ENCODE peak calls at places on chromosomes 2 and 18, in four cellular contexts. One of them, this sample, is unnamed.

GRCh38 chr2:211203986-211204385 is 647.6 kb downstream of the CPS1 start:
- DNase-seq in HL-60: no peak
- DNase-seq in uterus: no peak
- DNase-seq in bronchial epithelial cell: no peak
- DNase-seq in this sample: no peak

GRCh38 chr2:2851316-2851715 is 520.2 kb upstream of the MYT1L start:
- DNase-seq in HL-60: no peak
- DNase-seq in bronchial epithelial cell: no peak
- DNase-seq in uterus: no peak
- DNase-seq in this sample: no peak

GRCh38 chr2:10366601-10367270 is 64.0 kb downstream of the HPCAL1 start:
- DNase-seq in bronchial epithelial cell: no peak
- DNase-seq in HL-60: no peak
- DNase-seq in uterus: no peak
- DNase-seq in this sample: no peak

GRCh38 chr2:240564571-240565266 is 3.6 kb upstream of the RNPEPL1 start:
- DNase-seq in bronchial epithelial cell: peak; percentile 80
- DNase-seq in HL-60: peak; percentile 35
- DNase-seq in uterus: no peak
- DNase-seq in this sample: peak; percentile 59

GRCh38 chr2:7031424-7032245 is 114.4 kb downstream of the RNF144A start:
- DNase-seq in bronchial epithelial cell: peak; percentile 58
- DNase-seq in uterus: peak; percentile 56
- DNase-seq in HL-60: peak; percentile 47
- DNase-seq in this sample: no peak

GRCh38 chr18:3448845-3449701 is 899 bp upstream of the TGIF1 start:
- DNase-seq in uterus: peak; percentile 76
- DNase-seq in HL-60: peak; percentile 100
- DNase-seq in bronchial epithelial cell: peak; percentile 94
- DNase-seq in this sample: no peak

GRCh38 chr2:124050833-124051497 is 25.9 kb downstream of the CNTNAP5 start:
- DNase-seq in HL-60: no peak
- DNase-seq in uterus: no peak
- DNase-seq in bronchial epithelial cell: no peak
- DNase-seq in this sample: no peak

GRCh38 chr2:60746318-60746717 is 9.8 kb upstream of the PAPOLG start:
- DNase-seq in uterus: no peak
- DNase-seq in HL-60: no peak
- DNase-seq in bronchial epithelial cell: no peak
- DNase-seq in this sample: no peak

GRCh38 chr2:127526940-127527804 is 883 bp upstream of the IWS1 start:
- DNase-seq in uterus: no peak
- DNase-seq in bronchial epithelial cell: peak; percentile 88
- DNase-seq in HL-60: no peak
- DNase-seq in this sample: no peak

DNA sequence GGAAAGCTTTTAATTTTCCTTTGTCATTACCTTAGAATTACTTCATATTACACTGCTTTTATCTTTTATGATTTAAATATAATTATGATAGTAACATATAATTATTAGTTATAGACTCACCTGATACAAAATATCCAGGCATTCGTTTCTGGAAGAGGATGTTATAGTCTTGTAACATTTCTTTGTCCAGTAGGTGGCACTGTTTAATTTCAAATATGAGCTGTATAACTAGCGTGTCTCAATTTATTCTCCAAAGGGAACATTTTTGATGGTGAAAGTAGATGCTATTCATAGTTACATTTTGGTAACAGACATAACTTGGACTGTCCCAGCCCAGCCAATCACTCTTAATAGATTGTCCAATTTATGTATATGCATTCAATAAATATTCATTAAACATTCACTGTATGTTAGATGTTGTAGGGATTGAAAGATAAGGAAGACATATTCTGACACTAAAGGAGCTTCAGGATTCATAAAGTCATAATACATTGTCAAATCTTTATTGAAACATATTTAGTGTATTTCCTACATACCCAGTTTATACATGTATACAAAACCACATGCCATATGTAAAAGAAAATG is 19.2 kb downstream of the DAW1 start:
- DNase-seq in uterus: no peak
- DNase-seq in bronchial epithelial cell: peak; percentile 68
- DNase-seq in HL-60: no peak
- DNase-seq in this sample: no peak
- TF ChIP-seq CTCF in uterus: peak; percentile 33
- TF ChIP-seq CTCF in bronchial epithelial cell: peak; percentile 20
- TF ChIP-seq CTCF in HL-60: peak; percentile 37
- TF ChIP-seq CTCF in this sample: peak; percentile 92

GRCh38 chr2:120223034-120223912 is at the start of gene TMEM185B:
- DNase-seq in HL-60: peak; percentile 84
- DNase-seq in bronchial epithelial cell: peak; percentile 62
- DNase-seq in uterus: peak; percentile 95
- DNase-seq in this sample: no peak
- TF ChIP-seq CTCF in HL-60: no peak
- TF ChIP-seq CTCF in bronchial epithelial cell: peak; percentile 69
- TF ChIP-seq CTCF in uterus: peak; percentile 39
- TF ChIP-seq CTCF in this sample: peak; percentile 70

DNA sequence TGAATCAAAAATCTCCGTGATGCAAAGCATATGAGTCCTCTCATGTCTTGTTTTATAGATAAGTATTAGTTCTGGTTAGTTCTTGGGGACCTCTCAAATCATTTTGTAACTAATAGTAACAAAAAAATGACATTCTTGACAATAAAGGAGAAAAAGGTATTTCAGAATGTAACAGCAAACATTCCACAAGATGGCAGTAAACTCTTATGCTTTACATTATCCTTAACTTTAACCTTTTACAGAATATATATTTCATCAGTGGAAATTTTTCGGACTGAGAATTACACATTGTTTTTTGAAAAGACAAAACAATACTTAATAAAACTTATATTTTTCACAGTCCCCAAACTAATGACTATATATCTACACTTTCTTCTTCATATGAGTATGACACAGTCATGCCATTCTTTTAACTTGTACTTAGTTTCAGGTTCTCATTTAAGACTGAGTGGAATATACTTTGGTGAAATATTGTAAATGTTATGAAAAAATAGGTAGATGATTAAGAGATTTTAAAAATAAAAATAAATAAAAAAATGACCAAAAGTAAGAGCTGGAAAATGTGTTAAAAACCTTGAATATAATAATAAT is 142.9 kb upstream of the NXPH2 start:
- DNase-seq in uterus: no peak
- DNase-seq in HL-60: no peak
- DNase-seq in bronchial epithelial cell: peak; percentile 55
- DNase-seq in this sample: no peak
- TF ChIP-seq CTCF in uterus: no peak
- TF ChIP-seq CTCF in HL-60: no peak
- TF ChIP-seq CTCF in bronchial epithelial cell: peak; percentile 30
- TF ChIP-seq CTCF in this sample: peak; percentile 94

GRCh38 chr2:168913495-168913894 is 12.4 kb downstream of the G6PC2 start:
- DNase-seq in bronchial epithelial cell: no peak
- DNase-seq in HL-60: no peak
- DNase-seq in uterus: no peak
- DNase-seq in this sample: no peak

GRCh38 chr2:168913171-168913484 is 12.0 kb downstream of the G6PC2 start:
- DNase-seq in bronchial epithelial cell: no peak
- DNase-seq in HL-60: no peak
- DNase-seq in uterus: no peak
- DNase-seq in this sample: no peak

GRCh38 chr2:168912466-168913170 is 11.5 kb downstream of the G6PC2 start:
- DNase-seq in bronchial epithelial cell: no peak
- DNase-seq in HL-60: no peak
- DNase-seq in uterus: peak; percentile 37
- DNase-seq in this sample: no peak

GRCh38 chr2:168915433-168916328 is 14.6 kb downstream of the G6PC2 start:
- DNase-seq in bronchial epithelial cell: no peak
- DNase-seq in uterus: no peak
- DNase-seq in HL-60: no peak
- DNase-seq in this sample: no peak

DNA sequence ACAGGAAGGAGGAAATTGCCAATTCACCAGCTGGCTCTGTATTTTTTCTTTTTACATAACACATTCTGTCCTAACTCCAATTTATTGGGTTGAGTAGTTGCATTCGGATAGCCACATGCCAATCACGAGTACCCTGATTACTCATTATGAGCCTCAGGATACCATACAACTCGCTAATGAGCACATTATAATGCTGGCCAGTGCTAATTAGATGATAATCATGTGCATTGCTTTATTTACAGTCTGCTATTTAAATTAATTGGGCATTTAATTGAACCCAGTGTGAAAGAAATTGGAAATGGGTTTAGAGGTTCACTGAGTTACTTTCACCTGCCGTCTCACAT is 15.2 kb downstream of the G6PC2 start:
- DNase-seq in HL-60: no peak
- DNase-seq in uterus: no peak
- DNase-seq in bronchial epithelial cell: no peak
- DNase-seq in this sample: no peak
- TF ChIP-seq CTCF in HL-60: no peak
- TF ChIP-seq CTCF in uterus: no peak
- TF ChIP-seq CTCF in bronchial epithelial cell: no peak
- TF ChIP-seq CTCF in this sample: no peak

GRCh38 chr2:109280804-109281203 is 151.8 kb downstream of the SH3RF3 start:
- DNase-seq in HL-60: no peak
- DNase-seq in uterus: no peak
- DNase-seq in bronchial epithelial cell: no peak
- DNase-seq in this sample: no peak
- TF ChIP-seq CTCF in HL-60: no peak
- TF ChIP-seq CTCF in uterus: no peak
- TF ChIP-seq CTCF in bronchial epithelial cell: no peak
- TF ChIP-seq CTCF in this sample: peak; percentile 38

GRCh38 chr2:112121682-112122254 is 16.4 kb upstream of the FBLN7 start:
- DNase-seq in bronchial epithelial cell: peak; percentile 56
- DNase-seq in HL-60: peak; percentile 49
- DNase-seq in uterus: no peak
- DNase-seq in this sample: no peak
- TF ChIP-seq CTCF in bronchial epithelial cell: peak; percentile 40
- TF ChIP-seq CTCF in HL-60: no peak
- TF ChIP-seq CTCF in uterus: peak; percentile 39
- TF ChIP-seq CTCF in this sample: peak; percentile 93

GRCh38 chr2:80852079-80852807 is 547.7 kb upstream of the LRRTM1 start:
- DNase-seq in HL-60: no peak
- DNase-seq in uterus: no peak
- DNase-seq in bronchial epithelial cell: no peak
- DNase-seq in this sample: no peak
- TF ChIP-seq CTCF in HL-60: no peak
- TF ChIP-seq CTCF in uterus: no peak
- TF ChIP-seq CTCF in bronchial epithelial cell: no peak
- TF ChIP-seq CTCF in this sample: no peak

DNA sequence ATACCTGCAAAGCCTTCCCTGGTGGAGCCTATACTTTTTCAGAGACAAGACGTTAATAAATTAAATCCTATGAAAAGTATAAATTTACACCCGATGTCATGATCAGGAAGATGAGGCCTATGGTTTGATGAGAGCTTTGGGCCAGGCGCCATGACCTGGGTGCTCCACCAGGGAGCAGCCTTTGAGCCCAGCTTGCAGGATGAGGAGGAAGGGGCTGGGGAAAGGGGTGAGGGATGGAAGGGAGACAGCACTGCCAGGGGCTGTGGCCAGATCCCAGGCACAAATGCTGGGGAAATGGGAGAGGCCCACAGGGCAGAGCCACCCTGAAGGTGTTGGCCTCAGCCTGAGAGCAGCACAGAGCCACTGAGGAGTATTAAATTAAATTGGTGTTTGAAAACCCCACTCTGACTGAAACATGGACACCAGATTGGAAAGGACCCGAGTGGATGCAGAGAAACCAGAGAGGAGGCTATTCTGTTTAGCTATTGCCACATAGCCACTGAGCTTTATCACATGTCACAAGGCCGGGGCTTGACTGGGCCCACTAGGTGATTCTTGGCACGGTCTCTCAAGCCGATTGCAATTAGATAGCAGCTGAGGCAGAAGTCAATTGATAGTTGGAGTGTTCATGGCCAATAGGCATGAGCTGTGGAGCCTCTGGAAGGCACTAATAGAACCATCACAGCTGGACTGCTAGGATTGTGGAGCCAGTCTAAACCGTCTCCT is 9.6 kb upstream of the FAHD2A start:
- DNase-seq in uterus: no peak
- DNase-seq in HL-60: no peak
- DNase-seq in bronchial epithelial cell: no peak
- DNase-seq in this sample: no peak
- TF ChIP-seq CTCF in uterus: no peak
- TF ChIP-seq CTCF in HL-60: no peak
- TF ChIP-seq CTCF in bronchial epithelial cell: no peak
- TF ChIP-seq CTCF in this sample: peak; percentile 37

GRCh38 chr18:48844271-48844670 is 106.5 kb downstream of the SMAD7 start:
- DNase-seq in uterus: no peak
- DNase-seq in HL-60: no peak
- DNase-seq in bronchial epithelial cell: no peak
- DNase-seq in this sample: peak; percentile 68

GRCh38 chr18:48843162-48843561 is 107.6 kb downstream of the SMAD7 start:
- DNase-seq in HL-60: no peak
- DNase-seq in uterus: no peak
- DNase-seq in bronchial epithelial cell: no peak
- DNase-seq in this sample: peak; percentile 63

GRCh38 chr18:48843596-48843995 is 107.2 kb downstream of the SMAD7 start:
- DNase-seq in bronchial epithelial cell: no peak
- DNase-seq in HL-60: no peak
- DNase-seq in uterus: no peak
- DNase-seq in this sample: no peak

GRCh38 chr18:48846423-48846932 is 104.3 kb downstream of the SMAD7 start:
- DNase-seq in HL-60: no peak
- DNase-seq in bronchial epithelial cell: no peak
- DNase-seq in uterus: no peak
- DNase-seq in this sample: no peak

GRCh38 chr18:48845174-48845573 is 105.6 kb downstream of the SMAD7 start:
- DNase-seq in uterus: no peak
- DNase-seq in HL-60: no peak
- DNase-seq in bronchial epithelial cell: no peak
- DNase-seq in this sample: peak; percentile 36
- TF ChIP-seq CTCF in uterus: no peak
- TF ChIP-seq CTCF in HL-60: no peak
- TF ChIP-seq CTCF in bronchial epithelial cell: no peak
- TF ChIP-seq CTCF in this sample: no peak

GRCh38 chr2:46230677-46231425 is 66.4 kb upstream of the EPAS1 start:
- DNase-seq in bronchial epithelial cell: no peak
- DNase-seq in uterus: no peak
- DNase-seq in HL-60: no peak
- DNase-seq in this sample: no peak

GRCh38 chr2:46231721-46232120 is 65.5 kb upstream of the EPAS1 start:
- DNase-seq in HL-60: no peak
- DNase-seq in bronchial epithelial cell: no peak
- DNase-seq in uterus: no peak
- DNase-seq in this sample: no peak

GRCh38 chr2:46227674-46228289 is 69.4 kb upstream of the EPAS1 start:
- DNase-seq in bronchial epithelial cell: no peak
- DNase-seq in uterus: no peak
- DNase-seq in HL-60: no peak
- DNase-seq in this sample: no peak

GRCh38 chr2:46229134-46230063 is 67.8 kb upstream of the EPAS1 start:
- DNase-seq in HL-60: no peak
- DNase-seq in uterus: no peak
- DNase-seq in bronchial epithelial cell: no peak
- DNase-seq in this sample: no peak

GRCh38 chr2:46230115-46230571 is 67.1 kb upstream of the EPAS1 start:
- DNase-seq in uterus: no peak
- DNase-seq in HL-60: peak; percentile 36
- DNase-seq in bronchial epithelial cell: no peak
- DNase-seq in this sample: no peak
- TF ChIP-seq CTCF in uterus: no peak
- TF ChIP-seq CTCF in HL-60: no peak
- TF ChIP-seq CTCF in bronchial epithelial cell: no peak
- TF ChIP-seq CTCF in this sample: peak; percentile 29

This sample was measured in chondrocyte.